ENCODE peak calls at places on chromosomes 5 and 9, in six cellular contexts. U, A, F, Z, B and O are unnamed samples.

GRCh38 chr5:82912462-82912861 is 164.7 kb downstream of the TMEM167A start:
- DNase-seq in U (no peak), A (no peak), F (no peak), Z (no peak), B (no peak), O (no peak)

GRCh38 chr9:137095664-137096517 is 9.1 kb downstream of the MAN1B1 start:
- DNase-seq in U (no peak), A (no peak), F (no peak), Z (no peak), B (no peak), O (peak)

GRCh38 chr5:117189772-117190171 is 615.1 kb upstream of the SEMA6A start:
- DNase-seq in U (no peak), A (no peak), F (no peak), Z (no peak), B (no peak), O (no peak)

GRCh38 chr9:113350937-113351336 is 1.6 kb downstream of the BSPRY start:
- DNase-seq in U (no peak), A (no peak), F (no peak), Z (no peak), B (no peak), O (no peak)

GRCh38 chr5:158911693-158912363 is 187.9 kb downstream of the EBF1 start:
- DNase-seq in U (no peak), A (no peak), F (no peak), Z (no peak), B (no peak), O (no peak)

GRCh38 chr9:36928670-36929349 is 105.3 kb downstream of the PAX5 start:
- DNase-seq in U (peak), A (peak), F (no peak), Z (no peak), B (no peak), O (no peak)

GRCh38 chr5:74251106-74252032 is 389.2 kb downstream of the ENC1 start:
- DNase-seq in U (peak), A (no peak), F (no peak), Z (no peak), B (no peak), O (no peak)

GRCh38 chr9:101397746-101398334 is 578 bp downstream of the MRPL50 start:
- DNase-seq in U (no peak), A (no peak), F (no peak), Z (no peak), B (no peak), O (no peak)

GRCh38 chr5:56516034-56516433 is 282.9 kb upstream of the ANKRD55 start:
- DNase-seq in U (no peak), A (no peak), F (no peak), Z (no peak), B (no peak), O (no peak)

GRCh38 chr5:73188764-73189521 is 15.9 kb downstream of the TMEM174 start:
- DNase-seq in U (no peak), A (no peak), F (no peak), Z (no peak), B (no peak), O (no peak)

GRCh38 chr5:60916646-60917045 is 28.2 kb downstream of the ERCC8 start:
- DNase-seq in U (no peak), A (no peak), F (no peak), Z (no peak), B (no peak), O (no peak)

GRCh38 chr5:62115009-62115408 is 191.0 kb upstream of the KIF2A start:
- DNase-seq in U (peak), A (no peak), F (no peak), Z (no peak), B (no peak), O (no peak)

GRCh38 chr5:172715421-172715780 is 55.6 kb downstream of the DUSP1 start:
- DNase-seq in U (no peak), A (no peak), F (no peak), Z (no peak), B (no peak), O (no peak)

GRCh38 chr5:172717481-172718195 is 53.4 kb downstream of the DUSP1 start:
- DNase-seq in U (no peak), A (no peak), F (no peak), Z (peak), B (no peak), O (no peak)

GRCh38 chr5:172715931-172716682 is 54.9 kb downstream of the DUSP1 start:
- DNase-seq in U (no peak), A (no peak), F (no peak), Z (no peak), B (no peak), O (no peak)

GRCh38 chr5:172718527-172719114 is 52.4 kb downstream of the DUSP1 start:
- DNase-seq in U (no peak), A (no peak), F (no peak), Z (no peak), B (no peak), O (no peak)

GRCh38 chr5:172716796-172717313 is 54.1 kb downstream of the DUSP1 start:
- DNase-seq in U (peak), A (peak), F (peak), Z (peak), B (peak), O (peak)
- H3K27ac ChIP-seq in U (no peak), A (peak), F (peak), Z (peak), B (no peak), O (no peak)

GRCh38 chr5:34918025-34918424 is 2.5 kb downstream of the BRIX1 start:
- DNase-seq in U (no peak), A (no peak), F (no peak), Z (no peak), B (no peak), O (no peak)
- H3K4me3 ChIP-seq in U (no peak), A (no peak), F (no peak), Z (no peak), B (no peak), O (no peak)

DNA sequence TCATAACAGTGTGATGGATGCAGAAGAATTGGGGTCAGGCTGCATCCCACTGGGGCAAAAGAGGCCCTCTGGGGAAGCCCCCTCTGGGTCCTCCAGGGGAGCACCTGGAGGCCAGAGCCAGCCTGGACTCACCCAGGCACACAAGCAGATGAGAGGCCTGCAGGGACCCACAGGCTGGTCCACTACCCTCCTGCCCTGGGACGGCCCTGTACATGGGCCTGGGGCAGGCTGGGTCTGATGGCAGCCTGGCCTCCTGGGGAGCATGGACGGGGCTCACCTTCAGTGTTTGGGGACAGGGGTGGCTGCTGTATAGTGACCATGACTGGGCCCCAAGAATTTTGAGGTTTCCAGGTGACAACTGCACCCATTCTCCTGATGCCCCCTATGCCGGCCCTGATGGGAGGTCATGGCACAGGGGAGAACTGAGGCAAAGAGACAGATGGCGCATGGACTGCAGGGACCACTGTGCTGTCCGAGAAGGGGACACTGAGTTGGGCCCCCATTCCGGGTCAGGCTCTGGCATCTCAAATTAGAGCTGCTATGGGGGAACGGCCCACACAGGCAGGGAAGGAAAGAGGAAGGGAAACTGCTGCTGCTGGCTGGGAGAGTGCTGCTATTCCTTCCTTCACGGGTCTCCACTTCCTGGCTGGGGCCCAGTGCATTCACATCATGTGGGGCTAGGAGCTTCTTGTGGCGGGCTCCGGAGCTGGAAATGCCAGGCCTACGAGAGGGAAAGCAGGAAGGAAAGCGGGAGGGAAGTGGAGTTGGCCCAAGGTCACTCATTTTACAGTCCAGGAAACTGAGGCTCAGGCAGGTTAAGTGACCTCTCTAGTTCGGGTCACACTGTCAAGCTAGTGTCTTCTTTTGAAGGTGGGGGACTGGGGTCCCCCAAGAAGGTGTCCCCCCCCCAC is 1.5 kb upstream of the CARD19 start:
- DNase-seq in U (peak), A (no peak), F (no peak), Z (peak), B (no peak), O (peak)
- H3K27ac ChIP-seq in U (peak), A (peak), F (peak), Z (peak), B (peak), O (peak)

GRCh38 chr5:141313711-141314110 is 6.9 kb downstream of the TAF7 start:
- DNase-seq in U (no peak), A (no peak), F (no peak), Z (no peak), B (no peak), O (no peak)

GRCh38 chr5:141322261-141322660 is 1.7 kb upstream of the TAF7 start:
- DNase-seq in U (no peak), A (no peak), F (no peak), Z (no peak), B (no peak), O (no peak)

GRCh38 chr5:141320225-141321169 is at the start of gene TAF7:
- DNase-seq in U (peak), A (peak), F (peak), Z (peak), B (peak), O (peak)

GRCh38 chr5:141319699-141320098 is 885 bp downstream of the TAF7 start:
- DNase-seq in U (peak), A (no peak), F (no peak), Z (no peak), B (no peak), O (no peak)

GRCh38 chr5:141319202-141319601 is 1.4 kb downstream of the TAF7 start:
- DNase-seq in U (no peak), A (no peak), F (no peak), Z (no peak), B (no peak), O (no peak)
- H3K4me3 ChIP-seq in U (peak), A (no peak), F (no peak), Z (peak), B (no peak), O (peak)

GRCh38 chr9:38380872-38381534 is 11.5 kb upstream of the ALDH1B1 start:
- DNase-seq in U (no peak), A (no peak), F (no peak), Z (no peak), B (no peak), O (no peak)
- H3K27ac ChIP-seq in U (no peak), A (no peak), F (no peak), Z (peak), B (no peak), O (no peak)

GRCh38 chr5:95735436-95735835 is 4.3 kb downstream of the RHOBTB3 start:
- DNase-seq in U (no peak), A (no peak), F (no peak), Z (no peak), B (no peak), O (no peak)
- H3K4me3 ChIP-seq in U (no peak), A (no peak), F (no peak), Z (peak), B (no peak), O (no peak)

DNA sequence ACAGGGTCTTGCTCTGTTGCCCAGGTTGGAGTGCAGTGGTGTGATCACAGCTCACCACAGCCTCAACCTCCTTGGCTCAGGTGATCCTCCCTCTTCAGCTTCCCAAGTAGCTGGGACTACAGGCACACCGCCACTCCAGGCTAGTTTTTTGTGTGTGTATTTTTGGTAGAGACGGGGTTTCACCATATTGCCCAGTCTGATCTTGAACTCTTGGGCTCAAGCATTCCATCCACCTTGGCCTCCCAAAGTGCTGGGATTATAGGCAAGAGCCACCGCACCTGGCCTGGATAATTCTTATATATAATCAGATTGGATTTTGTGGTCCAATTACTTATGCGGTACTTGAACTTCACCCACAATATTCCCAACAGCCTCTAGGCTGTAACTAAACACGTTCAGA is 19.8 kb downstream of the CCDC69 start:
- DNase-seq in U (no peak), A (peak), F (no peak), Z (no peak), B (no peak), O (no peak)
- H3K27ac ChIP-seq in U (no peak), A (no peak), F (no peak), Z (peak), B (no peak), O (no peak)

GRCh38 chr5:53381-54174 is 38.4 kb upstream of the PLEKHG4B start:
- DNase-seq in U (peak), A (no peak), F (no peak), Z (no peak), B (peak), O (peak)
- H3K4me3 ChIP-seq in U (peak), A (peak), F (peak), Z (peak), B (no peak), O (no peak)

GRCh38 chr5:173312821-173313220 is 15.4 kb downstream of the STC2 start:
- DNase-seq in U (no peak), A (no peak), F (no peak), Z (no peak), B (no peak), O (no peak)
- H3K27ac ChIP-seq in U (no peak), A (no peak), F (no peak), Z (no peak), B (no peak), O (no peak)